ENCODE peak calls at places on chromosomes 13 and 19, in seven cellular contexts. W is ascending aorta; H is left cardiac atrium; T is adrenal gland; M is pulmonary artery endothelial cell; K is H7; Z is activated naive CD4-positive, alpha-beta T cell treated with anti-CD3 and anti-CD28 coated beads for 36 hours. L is an unnamed sample.

GRCh38 chr19:769610-770009 is 18.7 kb downstream of the MISP start:
- DNase-seq in Z (no peak), K (no peak), T (no peak), H (no peak), W (no peak), M (no peak), L (no peak)

GRCh38 chr19:677201-677600 is 1.0 kb downstream of the FSTL3 start:
- DNase-seq in Z (no peak), T (peak), M (peak), W (peak), H (peak), K (peak), L (no peak)

GRCh38 chr13:99311137-99311536 is 3.9 kb upstream of the GPR183 start:
- DNase-seq in T (no peak), K (peak), Z (peak), W (no peak), M (no peak), H (no peak), L (no peak)

GRCh38 chr19:2512523-2513431 is 36.9 kb downstream of the GADD45B start:
- DNase-seq in H (no peak), M (no peak), K (peak), T (no peak), W (no peak), Z (no peak), L (no peak)

GRCh38 chr19:4709440-4710280 is 14.0 kb downstream of the DPP9 start:
- DNase-seq in T (peak), M (no peak), Z (no peak), H (no peak), K (no peak), W (peak), L (no peak)

GRCh38 chr13:24228852-24229458 is 68.4 kb downstream of the SPATA13 start:
- DNase-seq in H (no peak), K (peak), T (peak), M (peak), W (no peak), Z (peak), L (peak)

GRCh38 chr13:35716186-35716585 is 239.7 kb upstream of the MAB21L1 start:
- DNase-seq in T (no peak), W (no peak), Z (no peak), K (no peak), M (no peak), H (no peak), L (no peak)

GRCh38 chr13:78603240-78603947 is at the start of gene POU4F1:
- DNase-seq in M (no peak), K (peak), H (no peak), T (no peak), Z (peak), W (no peak), L (no peak)

GRCh38 chr13:30299746-30300145 is 7.6 kb downstream of the KATNAL1 start:
- DNase-seq in H (no peak), T (no peak), K (no peak), M (no peak), Z (no peak), W (no peak), L (no peak)

GRCh38 chr13:30877335-30877734 is 28.7 kb upstream of the MEDAG start:
- DNase-seq in Z (no peak), H (no peak), T (no peak), K (no peak), W (no peak), M (peak), L (no peak)

GRCh38 chr13:112905990-112906641 is 62.9 kb upstream of the MCF2L start:
- DNase-seq in Z (no peak), W (peak), T (no peak), K (peak), M (no peak), H (no peak), L (no peak)

GRCh38 chr19:38655148-38655824 is 7.8 kb downstream of the ACTN4 start:
- DNase-seq in T (no peak), K (no peak), W (no peak), M (no peak), Z (peak), H (no peak), L (no peak)

GRCh38 chr13:45416521-45417125 is 1.6 kb downstream of the SLC25A30 start:
- DNase-seq in T (no peak), Z (no peak), K (no peak), H (no peak), M (no peak), W (peak), L (no peak)

GRCh38 chr19:42191855-42192254 is 25.6 kb downstream of the DEDD2 start:
- DNase-seq in M (no peak), W (no peak), K (no peak), H (no peak), T (no peak), Z (peak), L (no peak)

GRCh38 chr13:105450784-105451183 is 1084.7 kb downstream of the EFNB2 start:
- DNase-seq in M (no peak), K (no peak), T (no peak), H (no peak), W (no peak), Z (no peak), L (no peak)

GRCh38 chr13:43908156-43909126 is 28.7 kb downstream of the LACC1 start:
- DNase-seq in K (peak), Z (peak), W (no peak), H (no peak), T (no peak), M (peak), L (peak)

GRCh38 chr13:99417151-99417820 is 84.0 kb upstream of the TM9SF2 start:
- DNase-seq in T (no peak), K (peak), H (no peak), M (no peak), W (peak), Z (peak), L (no peak)